ENCODE peak calls at places on chromosomes 2 and 18, in five cellular contexts. X is bronchial epithelial cell, A is pancreas, E is PC-3, Q is Panc1. P is an unnamed sample.

GRCh38 chr2:11546072-11546471 is 12.2 kb downstream of the GREB1 start:
- DNase-seq in X (no peak), E (no peak), A (no peak), Q (no peak), P (no peak)

GRCh38 chr2:17171446-17172049 is 346.7 kb downstream of the RAD51AP2 start:
- DNase-seq in E (peak; percentile 31), A (no peak), Q (peak; percentile 2), X (peak; percentile 51), P (no peak)

GRCh38 chr2:124027182-124027581 is 2.1 kb downstream of the CNTNAP5 start:
- DNase-seq in A (no peak), E (peak; percentile 75), X (peak; percentile 62), Q (peak; percentile 33), P (no peak)

GRCh38 chr2:172038604-172039003 is 38.9 kb downstream of the METAP1D start:
- DNase-seq in A (no peak), Q (no peak), E (peak; percentile 95), X (peak; percentile 35), P (no peak)

GRCh38 chr2:214378455-214379103 is 32.3 kb upstream of the VWC2L start:
- DNase-seq in Q (no peak), A (peak; percentile 34), X (peak; percentile 82), E (peak; percentile 91), P (no peak)

GRCh38 chr2:238916875-238917590 is 69.1 kb downstream of the TWIST2 start:
- DNase-seq in Q (no peak), E (peak; percentile 67), A (no peak), X (no peak), P (no peak)

GRCh38 chr18:10143601-10144000 is 229.8 kb downstream of the VAPA start:
- DNase-seq in A (no peak), X (no peak), Q (no peak), E (no peak), P (no peak)

GRCh38 chr2:149004836-149005235 is 33.7 kb upstream of the LYPD6B start:
- DNase-seq in A (no peak), Q (no peak), X (peak; percentile 13), E (no peak), P (no peak)

GRCh38 chr2:209471037-209471436 is 47.2 kb downstream of the MAP2 start:
- DNase-seq in X (peak; percentile 76), Q (no peak), A (no peak), E (peak; percentile 49), P (no peak)

GRCh38 chr18:63511285-63511684 is 30.9 kb upstream of the SERPINB12 start:
- DNase-seq in Q (peak; percentile 15), E (peak; percentile 87), A (no peak), X (peak; percentile 80), P (no peak)
- TF ChIP-seq CTCF in Q (peak; percentile 62), E (peak; percentile 85), A (peak; percentile 20), X (peak; percentile 84), P (peak; percentile 74)

GRCh38 chr18:48472610-48473009 is 63.4 kb upstream of the ZBTB7C start:
- DNase-seq in X (no peak), E (no peak), A (no peak), Q (no peak), P (no peak)
- TF ChIP-seq CTCF in X (no peak), E (no peak), A (no peak), Q (no peak), P (no peak)

DNA sequence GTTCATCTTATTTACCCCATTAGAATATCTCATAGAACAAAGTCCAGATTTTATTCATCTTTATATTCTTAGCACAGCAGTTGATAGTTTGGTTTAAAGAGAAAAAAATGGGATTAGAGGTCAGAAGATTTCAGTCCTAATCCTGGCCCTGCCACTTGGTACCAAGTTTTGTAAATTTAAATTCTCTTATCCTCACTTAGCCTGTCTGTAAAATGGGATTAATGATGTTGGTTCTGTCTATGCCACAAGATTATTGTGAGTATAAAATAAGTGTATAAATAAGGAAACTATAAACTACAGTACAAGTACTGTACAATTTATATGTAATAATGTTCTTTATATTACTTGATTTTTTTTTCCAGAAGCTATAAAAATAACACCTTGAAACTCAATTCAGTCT is 17.1 kb upstream of the DRC1 start:
- DNase-seq in X (no peak), E (no peak), Q (no peak), A (no peak), P (no peak)
- TF ChIP-seq CTCF in X (no peak), E (no peak), Q (no peak), A (no peak), P (no peak)

GRCh38 chr2:227004482-227004881 is 159.5 kb downstream of the COL4A4 start:
- DNase-seq in Q (no peak), X (no peak), E (no peak), A (no peak), P (no peak)

GRCh38 chr2:226994775-226995174 is 158.9 kb downstream of the RHBDD1 start:
- DNase-seq in A (no peak), Q (no peak), X (no peak), E (no peak), P (no peak)

GRCh38 chr2:226995625-226996041 is 159.8 kb downstream of the RHBDD1 start:
- DNase-seq in E (peak; percentile 97), A (peak; percentile 69), X (peak; percentile 55), Q (no peak), P (no peak)

GRCh38 chr2:227000123-227000522 is 163.9 kb downstream of the COL4A4 start:
- DNase-seq in X (no peak), E (no peak), A (no peak), Q (no peak), P (no peak)

DNA sequence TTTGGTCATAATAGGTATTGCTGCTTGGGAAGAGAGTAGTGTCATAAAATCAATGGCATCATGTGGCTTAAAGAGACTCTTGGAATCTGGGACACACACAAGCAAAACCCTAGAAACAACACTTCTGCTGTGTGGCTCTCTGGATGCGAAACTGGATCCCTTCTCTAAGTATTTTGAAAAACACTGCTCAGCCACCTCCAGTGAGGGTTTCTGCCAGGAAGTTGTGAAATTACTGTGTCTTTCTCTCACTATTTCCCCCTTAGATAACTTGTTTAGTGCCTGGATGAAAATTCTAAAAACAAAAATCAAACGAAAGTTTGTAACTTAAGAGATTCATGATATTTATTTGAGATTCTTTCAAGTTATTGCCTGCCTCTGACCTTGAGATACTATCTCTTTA is 163.8 kb downstream of the RHBDD1 start:
- DNase-seq in X (no peak), E (no peak), A (no peak), Q (no peak), P (no peak)
- TF ChIP-seq CTCF in X (no peak), E (no peak), A (no peak), Q (no peak), P (no peak)

P was measured in type B pancreatic cell.